ENCODE peak calls at places on chromosomes 12 and 14, in four cellular contexts. U, L, V and X are unnamed samples.

GRCh38 chr12:4867384-4867783 is 42.3 kb upstream of the KCNA1 start:
- DNase-seq in U (no peak), L (no peak), V (no peak), X (no peak)

GRCh38 chr12:91637789-91638624 is 455.4 kb upstream of the DCN start:
- DNase-seq in U (no peak), L (no peak), V (no peak), X (no peak)

GRCh38 chr12:93137656-93138612 is 208.8 kb upstream of the EEA1 start:
- DNase-seq in U (no peak), L (no peak), V (no peak), X (no peak)

GRCh38 chr14:50820786-50821185 is 10.2 kb downstream of the NIN start:
- DNase-seq in U (no peak), L (no peak), V (no peak), X (no peak)

GRCh38 chr12:48925218-48925871 is at the start of gene FKBP11:
- DNase-seq in U (no peak), L (no peak), V (no peak), X (no peak)

GRCh38 chr14:104349950-104350349 is 211.6 kb downstream of the KIF26A start:
- DNase-seq in U (no peak), L (no peak), V (no peak), X (no peak)

GRCh38 chr14:64865992-64866391 is 13.7 kb downstream of the SPTB start:
- DNase-seq in U (no peak), L (no peak), V (no peak), X (no peak)

GRCh38 chr12:67286257-67286656 is 17.1 kb downstream of the CAND1 start:
- DNase-seq in U (no peak), L (no peak), V (no peak), X (no peak)

GRCh38 chr14:74019743-74020142 is 594 bp downstream of the BBOF1 start:
- DNase-seq in U (no peak), L (no peak), V (no peak), X (no peak)

GRCh38 chr14:66496188-66496807 is 10.1 kb downstream of the CCDC196 start:
- DNase-seq in U (no peak), L (no peak), V (no peak), X (no peak)

GRCh38 chr12:130455161-130455560 is 117.5 kb downstream of the PIWIL1 start:
- DNase-seq in U (no peak), L (no peak), V (no peak), X (no peak)

GRCh38 chr12:115873416-115874082 is 403.9 kb downstream of the MED13L start:
- DNase-seq in U (peak; percentile 38), L (no peak), V (no peak), X (no peak)